ENCODE peak calls at places on chromosomes 4 and X, in six cellular contexts. M is RPMI7951; U is SK-MEL-5; K is anterior cingulate cortex; F is D341Med; Q is activated CD8-positive, alpha-beta memory T cell treated with anti-CD3 and anti-CD28 coated beads for 48 hours. P is an unnamed sample.

GRCh38 chr4:103400405-103400804 is 202.3 kb upstream of the CENPE start:
- DNase-seq in M (peak; percentile 1), U (peak; percentile 4), K (no peak), F (no peak), Q (no peak), P (no peak)

GRCh38 chr4:186623546-186623945 is 68.2 kb upstream of the MTNR1A start:
- DNase-seq in M (no peak), U (no peak), K (no peak), F (no peak), Q (no peak), P (no peak)

GRCh38 chr4:24794916-24795665 is at the start of gene SOD3:
- DNase-seq in M (peak; percentile 73), U (no peak), K (no peak), F (no peak), Q (no peak), P (no peak)

GRCh38 chrX:110743679-110744340 is 51.8 kb downstream of the CHRDL1 start:
- DNase-seq in M (peak; percentile 66), U (peak; percentile 66), K (no peak), F (no peak), Q (no peak), P (no peak)

GRCh38 chr4:72846280-72847111 is 223.0 kb downstream of the COX18 start:
- DNase-seq in M (peak; percentile 51), U (no peak), K (no peak), F (no peak), Q (no peak), P (no peak)

GRCh38 chrX:74603040-74603439 is 11.4 kb downstream of the RLIM start:
- DNase-seq in M (no peak), U (no peak), K (no peak), F (no peak), Q (no peak), P (no peak)

GRCh38 chr4:147546341-147546740 is 65.4 kb downstream of the EDNRA start:
- DNase-seq in M (peak; percentile 57), U (peak; percentile 28), K (no peak), F (no peak), Q (no peak), P (no peak)

GRCh38 chr4:100106982-100107381 is 83.3 kb downstream of the DDIT4L start:
- DNase-seq in M (no peak), U (no peak), K (no peak), F (no peak), Q (no peak), P (no peak)

GRCh38 chr4:180947421-180947820 is 1295.8 kb upstream of the TENM3 start:
- DNase-seq in M (no peak), U (peak; percentile 80), K (no peak), F (no peak), Q (no peak), P (no peak)

GRCh38 chrX:155333701-155334100 is 713 bp downstream of the CLIC2 start:
- DNase-seq in M (no peak), U (no peak), K (no peak), F (no peak), Q (no peak), P (no peak)

GRCh38 chrX:49273181-49273727 is 3.7 kb downstream of the PPP1R3F start:
- DNase-seq in M (no peak), U (no peak), K (no peak), F (no peak), Q (no peak), P (no peak)

GRCh38 chr4:186104895-186105720 is 604 bp downstream of the FAM149A start:
- DNase-seq in M (no peak), U (no peak), K (no peak), F (peak; percentile 82), Q (no peak), P (no peak)

P was measured in stimulated activated effector memory CD8-positive, alpha-beta T cell treated with anti-CD3 and anti-CD28 coated beads, Interleukin-12 subunit alpha, Interleukin-12 subunit beta, amount 100 ng/mL, for 72 hours.